ENCODE peak calls at places on chromosomes 7 and 10, in five cellular contexts. R, L, M, F and A are unnamed samples.

GRCh38 chr10:124829447-124830115 is 28.0 kb downstream of the ABRAXAS2 start:
- DNase-seq in M (no peak), F (no peak), L (no peak), R (no peak), A (no peak)

GRCh38 chr7:132708501-132708900 is 132.2 kb upstream of the PLXNA4 start:
- DNase-seq in M (no peak), F (no peak), L (no peak), R (no peak), A (no peak)

GRCh38 chr7:43143918-43144589 is 31.6 kb downstream of the HECW1 start:
- DNase-seq in F (no peak), L (no peak), R (no peak), M (no peak), A (no peak)

GRCh38 chr10:26890956-26891355 is 30.2 kb upstream of the ABI1 start:
- DNase-seq in L (peak), F (peak), M (peak), R (peak), A (peak)

GRCh38 chr10:1420663-1421362 is 316.5 kb downstream of the ADARB2 start:
- DNase-seq in F (no peak), R (peak), M (no peak), L (peak), A (peak)

GRCh38 chr7:99365318-99366141 is 9.0 kb upstream of the ARPC1B start:
- DNase-seq in M (no peak), F (peak), R (no peak), L (peak), A (peak)

GRCh38 chr10:103580422-103580821 is 86.9 kb downstream of the NEURL1 start:
- DNase-seq in L (no peak), M (no peak), R (no peak), F (no peak), A (no peak)

GRCh38 chr7:91517408-91517807 is 253.2 kb downstream of the FZD1 start:
- DNase-seq in M (no peak), R (no peak), L (no peak), F (no peak), A (no peak)

GRCh38 chr7:99461221-99461620 is 4.7 kb downstream of the ATP5MF start:
- DNase-seq in R (no peak), L (no peak), M (no peak), F (no peak), A (no peak)

GRCh38 chr10:109343293-109343692 is 580.0 kb downstream of the XPNPEP1 start:
- DNase-seq in F (no peak), L (no peak), R (peak), M (peak), A (no peak)

GRCh38 chr10:78349165-78349516 is 315.5 kb downstream of the RPS24 start:
- DNase-seq in R (no peak), M (no peak), F (no peak), L (peak), A (no peak)

GRCh38 chr10:26481914-26482550 is 43.9 kb downstream of the APBB1IP start:
- DNase-seq in F (no peak), L (no peak), R (no peak), M (no peak), A (no peak)

GRCh38 chr10:84329986-84330651 is 1.7 kb downstream of the CCSER2 start:
- DNase-seq in F (no peak), L (no peak), R (no peak), M (no peak), A (no peak)
- H3K4me3 ChIP-seq in F (no peak), L (peak), R (no peak), M (peak), A (peak)

GRCh38 chr10:99548041-99548530 is 15.3 kb downstream of the NKX2-3 start:
- DNase-seq in R (no peak), L (no peak), F (peak), M (no peak), A (no peak)
- TF ChIP-seq CTCF in R (peak), L (peak), F (peak), M (peak), A (no peak)

GRCh38 chr10:35611750-35612149 is 6.6 kb downstream of the GJD4 start:
- DNase-seq in M (no peak), F (no peak), L (peak), R (no peak), A (no peak)

GRCh38 chr10:35606423-35606822 is 1.3 kb downstream of the GJD4 start:
- DNase-seq in M (no peak), F (no peak), L (no peak), R (no peak), A (no peak)

GRCh38 chr10:35608317-35608672 is 3.2 kb downstream of the GJD4 start:
- DNase-seq in M (no peak), L (peak), R (no peak), F (no peak), A (no peak)

GRCh38 chr10:35605191-35605590 is at the start of gene GJD4:
- DNase-seq in F (no peak), R (no peak), M (no peak), L (peak), A (no peak)

DNA sequence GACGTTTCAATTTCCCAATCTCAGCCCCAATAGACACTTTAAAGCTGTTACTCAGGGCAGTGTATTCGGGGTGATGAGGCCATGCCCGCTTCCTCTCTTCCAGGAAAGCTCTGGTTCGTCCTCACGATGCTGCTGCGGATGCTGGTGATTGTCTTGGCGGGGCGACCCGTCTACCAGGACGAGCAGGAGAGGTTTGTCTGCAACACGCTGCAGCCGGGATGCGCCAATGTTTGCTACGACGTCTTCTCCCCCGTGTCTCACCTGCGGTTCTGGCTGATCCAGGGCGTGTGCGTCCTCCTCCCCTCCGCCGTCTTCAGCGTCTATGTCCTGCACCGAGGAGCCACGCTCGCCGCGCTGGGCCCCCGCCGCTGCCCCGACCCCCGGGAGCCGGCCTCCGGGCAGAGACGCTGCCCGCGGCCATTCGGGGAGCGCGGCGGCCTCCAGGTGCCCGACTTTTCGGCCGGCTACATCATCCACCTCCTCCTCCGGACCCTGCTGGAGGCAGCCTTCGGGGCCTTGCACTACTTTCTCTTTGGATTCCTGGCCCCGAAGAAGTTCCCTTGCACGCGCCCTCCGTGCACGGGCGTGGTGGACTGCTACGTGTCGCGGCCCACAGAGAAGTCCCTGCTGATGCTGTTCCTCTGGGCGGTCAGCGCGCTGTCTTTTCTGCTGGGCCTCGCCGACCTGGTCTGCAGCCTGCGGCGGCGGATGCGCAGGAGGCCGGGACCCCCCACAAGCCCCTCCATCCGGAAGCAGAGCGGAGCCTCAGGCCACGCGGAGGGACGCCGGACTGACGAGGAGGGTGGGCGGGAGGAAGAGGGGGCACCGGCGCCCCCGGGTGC is 2.6 kb downstream of the GJD4 start:
- DNase-seq in M (no peak), L (peak), R (no peak), F (no peak), A (no peak)
- H3K4me3 ChIP-seq in M (peak), L (no peak), R (peak), F (peak), A (peak)

GRCh38 chr7:9890092-9890491 is 1083.6 kb upstream of the PHF14 start:
- DNase-seq in F (no peak), M (no peak), R (no peak), L (no peak), A (no peak)
- TF ChIP-seq CTCF in F (no peak), M (no peak), R (peak), L (no peak), A (no peak)

GRCh38 chr7:106139253-106140251 is 27.4 kb upstream of the SYPL1 start:
- DNase-seq in R (no peak), M (no peak), F (no peak), L (no peak), A (no peak)
- H3K4me3 ChIP-seq in R (no peak), M (no peak), F (no peak), L (no peak), A (no peak)

DNA sequence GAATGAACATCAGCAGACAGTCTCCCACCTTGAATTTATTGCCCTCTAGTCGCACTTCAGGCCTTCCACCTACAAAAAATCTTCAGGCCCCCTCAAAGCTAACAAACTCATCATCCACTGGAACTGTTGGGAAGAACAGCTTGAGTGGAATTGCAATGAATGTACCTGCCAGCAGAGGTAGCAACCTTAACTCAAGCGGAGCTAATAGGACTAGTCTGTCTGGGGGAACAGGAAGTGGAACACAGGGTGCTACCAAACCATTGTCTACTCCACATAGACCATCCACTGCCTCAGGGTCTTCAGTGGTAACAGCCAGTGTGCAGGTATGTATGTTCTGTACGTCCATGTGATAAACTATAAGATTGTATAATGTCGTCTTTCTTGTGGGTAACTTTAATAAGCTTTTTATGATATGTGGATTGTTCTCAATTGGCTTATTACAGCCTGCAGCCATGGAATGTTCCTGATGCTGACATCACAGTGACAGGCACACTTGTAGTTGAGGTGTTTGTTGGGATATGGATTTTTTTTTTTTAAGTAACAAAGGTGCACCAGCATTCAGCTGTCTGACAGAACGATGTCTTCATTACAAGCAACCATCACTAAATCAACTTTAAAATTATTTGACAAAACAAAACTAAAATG is 53.3 kb downstream of the UBN2 start:
- DNase-seq in R (no peak), L (no peak), M (no peak), F (no peak), A (peak)
- TF ChIP-seq CTCF in R (no peak), L (peak), M (no peak), F (no peak), A (no peak)

GRCh38 chr7:69599211-69599878 is 1.1 kb downstream of the AUTS2 start:
- DNase-seq in L (no peak), R (no peak), F (no peak), M (no peak), A (no peak)
- H3K4me3 ChIP-seq in L (peak), R (peak), F (peak), M (peak), A (peak)

GRCh38 chr7:52107355-52107754 is 790.7 kb upstream of the COBL start:
- DNase-seq in R (no peak), M (no peak), L (no peak), F (no peak), A (no peak)
- TF ChIP-seq CTCF in R (no peak), M (no peak), L (no peak), F (no peak), A (no peak)

GRCh38 chr10:28663576-28664368 is 13.5 kb upstream of the BAMBI start:
- DNase-seq in M (peak), R (no peak), F (peak), L (peak), A (peak)

GRCh38 chr10:28664369-28664740 is 13.0 kb upstream of the BAMBI start:
- DNase-seq in R (no peak), F (no peak), M (peak), L (no peak), A (no peak)

GRCh38 chr10:28669227-28670173 is 7.8 kb upstream of the BAMBI start:
- DNase-seq in M (no peak), R (no peak), L (no peak), F (no peak), A (no peak)

GRCh38 chr10:28666751-28667467 is 10.4 kb upstream of the BAMBI start:
- DNase-seq in F (no peak), R (no peak), M (no peak), L (no peak), A (no peak)

GRCh38 chr10:28668363-28669226 is 8.7 kb upstream of the BAMBI start:
- DNase-seq in M (no peak), R (no peak), L (peak), F (peak), A (peak)
- H3K4me3 ChIP-seq in M (peak), R (peak), L (peak), F (peak), A (peak)

DNA sequence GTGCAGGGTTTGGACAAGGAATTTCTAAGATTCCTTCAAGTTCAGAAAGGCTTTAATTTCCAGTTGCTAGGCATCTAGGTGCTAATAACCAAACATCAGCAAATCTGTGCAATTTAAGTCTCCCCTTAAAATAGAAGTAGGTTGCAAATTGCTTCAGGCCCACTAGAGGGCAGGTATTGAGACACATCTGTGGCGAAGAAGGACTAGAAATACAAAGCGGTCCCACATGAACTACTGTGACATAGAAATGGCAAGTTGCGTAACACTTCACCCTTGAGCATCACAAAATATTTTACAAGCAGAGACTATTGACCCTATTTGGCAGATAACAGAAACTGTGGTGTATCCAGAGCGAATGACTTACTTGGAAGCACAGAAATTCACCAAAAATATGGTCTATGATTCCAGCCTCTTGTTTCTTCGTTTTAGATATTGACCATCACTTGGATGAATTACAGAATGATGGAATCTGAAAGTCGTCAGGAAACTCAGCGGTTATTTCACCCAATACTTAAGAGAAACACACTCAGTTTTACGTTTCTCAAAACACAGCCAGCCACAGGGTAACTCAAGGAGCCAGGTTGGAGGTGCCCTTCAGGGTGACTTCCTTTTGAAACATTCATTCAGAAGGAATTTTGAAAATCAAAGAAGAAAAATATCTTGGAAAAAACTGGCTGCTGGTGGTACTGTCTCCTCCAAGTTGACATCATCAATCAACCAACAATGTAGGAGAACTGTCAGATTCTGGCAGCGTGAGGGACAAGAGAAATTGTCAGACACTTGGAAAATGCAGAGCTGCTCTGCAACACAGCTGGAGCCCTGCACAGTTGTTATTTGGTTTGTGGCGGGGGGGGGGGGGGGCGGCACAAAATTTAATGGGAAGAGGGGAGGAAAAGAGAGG is 256.3 kb upstream of the MINDY3 start:
- DNase-seq in F (peak), L (no peak), R (no peak), M (no peak), A (no peak)
- TF ChIP-seq CTCF in F (peak), L (peak), R (peak), M (peak), A (no peak)